ENCODE peak calls at places on chromosomes 7 and 10, in eight cellular contexts. J is activated T-cell treated with anti-CD3 and anti-CD28 coated beads for 4 hours; L is activated CD8-positive, alpha-beta memory T cell treated with anti-CD3 and anti-CD28 coated beads, Interleukin-2, amount 50 U/mL, for 48 hours; H is activated CD4-positive, alpha-beta memory T cell treated with anti-CD3 and anti-CD28 coated beads, Interleukin-2, amount 10 ng/mL, durations not matched to agents 7 days and 5 days; G is endothelial cell; A is A549; I is NCI-H1105 treated with DMSO at 0.1 percent for 48 hours; B is ELF-1. K is an unnamed sample.
A peak's percentile ranks its signal among the peaks of the same experiment; 100 is the strongest.

GRCh38 chr10:24784923-24785322 is 61.2 kb upstream of the ARHGAP21 start:
- DNase-seq in J (no peak), H (no peak), G (no peak), B (no peak), A (no peak), I (no peak), L (no peak), K (no peak)

GRCh38 chr7:20744913-20745587 is 41.6 kb downstream of the SP8 start:
- DNase-seq in G (no peak), H (no peak), I (peak; percentile 83), L (no peak), B (no peak), J (no peak), A (peak; percentile 50), K (peak; percentile 28)

GRCh38 chr7:111829221-111829620 is 266.9 kb upstream of the IMMP2L start:
- DNase-seq in H (no peak), J (no peak), B (no peak), I (no peak), A (no peak), G (no peak), L (no peak), K (no peak)

GRCh38 chr10:69232736-69233135 is 12.6 kb downstream of the HKDC1 start:
- DNase-seq in A (no peak), G (no peak), L (no peak), J (no peak), H (peak; percentile 34), I (no peak), B (no peak), K (no peak)

GRCh38 chr10:79182763-79183467 is 114.1 kb downstream of the ZMIZ1 start:
- DNase-seq in I (no peak), L (no peak), J (no peak), A (no peak), B (no peak), G (no peak), H (no peak), K (no peak)

GRCh38 chr7:157840174-157840912 is 503.5 kb downstream of the DNAJB6 start:
- DNase-seq in A (no peak), I (no peak), H (no peak), G (no peak), L (no peak), J (no peak), B (no peak), K (no peak)

GRCh38 chr7:82153776-82154175 is 289.8 kb downstream of the CACNA2D1 start:
- DNase-seq in A (no peak), L (no peak), G (no peak), I (no peak), B (no peak), J (no peak), H (no peak), K (no peak)

GRCh38 chr10:84194424-84195043 is at the start of gene CDHR1:
- DNase-seq in H (peak; percentile 36), B (peak; percentile 74), G (peak; percentile 38), J (no peak), L (peak; percentile 75), I (peak; percentile 31), A (no peak), K (peak; percentile 17)

GRCh38 chr7:158114056-158114850 is 473.4 kb downstream of the PTPRN2 start:
- DNase-seq in A (no peak), G (no peak), B (no peak), L (no peak), H (no peak), I (no peak), J (no peak), K (no peak)

GRCh38 chr10:6186894-6187256 is 15.9 kb upstream of the PFKFB3 start:
- DNase-seq in L (no peak), A (no peak), I (no peak), G (no peak), H (no peak), J (no peak), B (no peak), K (no peak)

GRCh38 chr10:102399217-102400021 is 3.9 kb downstream of the NFKB2 start:
- DNase-seq in A (peak; percentile 90), B (peak; percentile 91), H (peak; percentile 91), G (peak; percentile 93), J (peak; percentile 72), I (peak; percentile 63), L (peak; percentile 96), K (peak; percentile 77)

GRCh38 chr10:44205072-44205471 is 179.8 kb downstream of the CXCL12 start:
- DNase-seq in L (no peak), G (no peak), I (no peak), B (no peak), H (no peak), J (no peak), A (no peak), K (no peak)

GRCh38 chr7:114405427-114405826 is 9.2 kb upstream of the FOXP2 start:
- DNase-seq in B (no peak), J (no peak), H (no peak), L (no peak), G (no peak), A (peak; percentile 33), I (peak; percentile 30), K (peak; percentile 21)

GRCh38 chr10:110077436-110078120 is 69.8 kb downstream of the ADD3 start:
- DNase-seq in A (no peak), G (no peak), J (no peak), B (no peak), L (no peak), H (no peak), I (no peak), K (no peak)

GRCh38 chr10:109062371-109062770 is 860.9 kb downstream of the XPNPEP1 start:
- DNase-seq in A (no peak), J (no peak), H (no peak), B (no peak), G (no peak), I (no peak), L (no peak), K (peak; percentile 5)

K was measured in NCI-H2171 treated with DMSO at 0.1 percent for 48 hours.